ENCODE peak calls at places on chromosome 19, in seven cellular contexts. One of them, this sample, is unnamed.

GRCh38 chr19:46713781-46714522 is 3.0 kb downstream of the PRKD2 start:
- DNase-seq in sciatic nerve: peak; percentile 93
- DNase-seq in activated T-cell treated with anti-CD3 and anti-CD28 coated beads for 24 hours: peak; percentile 55
- DNase-seq in ovary: peak; percentile 94
- DNase-seq in ACHN: peak; percentile 87
- DNase-seq in mucosa of descending colon: peak; percentile 98
- DNase-seq in stimulated activated naive CD4-positive, alpha-beta T cell: peak; percentile 76
- DNase-seq in this sample: peak; percentile 95

GRCh38 chr19:41226053-41226873 is 7.2 kb downstream of the AXL start:
- DNase-seq in sciatic nerve: peak; percentile 79
- DNase-seq in activated T-cell treated with anti-CD3 and anti-CD28 coated beads for 24 hours: peak; percentile 16
- DNase-seq in ovary: peak; percentile 93
- DNase-seq in ACHN: peak; percentile 86
- DNase-seq in mucosa of descending colon: peak; percentile 71
- DNase-seq in stimulated activated naive CD4-positive, alpha-beta T cell: peak; percentile 39
- DNase-seq in this sample: peak; percentile 84

GRCh38 chr19:11061951-11062350 is 27.3 kb upstream of the LDLR start:
- DNase-seq in sciatic nerve: no peak
- DNase-seq in activated T-cell treated with anti-CD3 and anti-CD28 coated beads for 24 hours: no peak
- DNase-seq in ovary: no peak
- DNase-seq in ACHN: no peak
- DNase-seq in mucosa of descending colon: no peak
- DNase-seq in stimulated activated naive CD4-positive, alpha-beta T cell: no peak
- DNase-seq in this sample: no peak

GRCh38 chr19:41586064-41586463 is 10.1 kb downstream of the CEACAM21 start:
- DNase-seq in sciatic nerve: no peak
- DNase-seq in activated T-cell treated with anti-CD3 and anti-CD28 coated beads for 24 hours: no peak
- DNase-seq in ovary: no peak
- DNase-seq in ACHN: no peak
- DNase-seq in mucosa of descending colon: no peak
- DNase-seq in stimulated activated naive CD4-positive, alpha-beta T cell: no peak
- DNase-seq in this sample: no peak

GRCh38 chr19:31074751-31075150 is 274.5 kb downstream of the TSHZ3 start:
- DNase-seq in sciatic nerve: no peak
- DNase-seq in activated T-cell treated with anti-CD3 and anti-CD28 coated beads for 24 hours: no peak
- DNase-seq in ovary: no peak
- DNase-seq in ACHN: no peak
- DNase-seq in mucosa of descending colon: no peak
- DNase-seq in stimulated activated naive CD4-positive, alpha-beta T cell: no peak
- DNase-seq in this sample: no peak

GRCh38 chr19:54158812-54159351 is 639 bp downstream of the LENG1 start:
- DNase-seq in sciatic nerve: no peak
- DNase-seq in activated T-cell treated with anti-CD3 and anti-CD28 coated beads for 24 hours: peak; percentile 11
- DNase-seq in ovary: no peak
- DNase-seq in ACHN: no peak
- DNase-seq in mucosa of descending colon: no peak
- DNase-seq in stimulated activated naive CD4-positive, alpha-beta T cell: peak; percentile 24
- DNase-seq in this sample: no peak

GRCh38 chr19:18924684-18925213 is 5.2 kb downstream of the DDX49 start:
- DNase-seq in sciatic nerve: no peak
- DNase-seq in activated T-cell treated with anti-CD3 and anti-CD28 coated beads for 24 hours: no peak
- DNase-seq in ovary: no peak
- DNase-seq in ACHN: no peak
- DNase-seq in mucosa of descending colon: no peak
- DNase-seq in stimulated activated naive CD4-positive, alpha-beta T cell: no peak
- DNase-seq in this sample: no peak

GRCh38 chr19:45999653-46000121 is 4.4 kb downstream of the CCDC61 start:
- DNase-seq in sciatic nerve: no peak
- DNase-seq in activated T-cell treated with anti-CD3 and anti-CD28 coated beads for 24 hours: no peak
- DNase-seq in ovary: no peak
- DNase-seq in ACHN: no peak
- DNase-seq in mucosa of descending colon: no peak
- DNase-seq in stimulated activated naive CD4-positive, alpha-beta T cell: no peak
- DNase-seq in this sample: no peak

GRCh38 chr19:40139533-40140287 is 49.0 kb upstream of the ZNF780A start:
- DNase-seq in sciatic nerve: no peak
- DNase-seq in activated T-cell treated with anti-CD3 and anti-CD28 coated beads for 24 hours: no peak
- DNase-seq in ovary: no peak
- DNase-seq in ACHN: peak; percentile 45
- DNase-seq in mucosa of descending colon: peak; percentile 13
- DNase-seq in stimulated activated naive CD4-positive, alpha-beta T cell: peak; percentile 63
- DNase-seq in this sample: no peak

GRCh38 chr19:15280915-15281683 is 48.9 kb upstream of the EPHX3 start:
- DNase-seq in sciatic nerve: peak; percentile 86
- DNase-seq in activated T-cell treated with anti-CD3 and anti-CD28 coated beads for 24 hours: no peak
- DNase-seq in ovary: peak; percentile 79
- DNase-seq in ACHN: peak; percentile 73
- DNase-seq in mucosa of descending colon: peak; percentile 62
- DNase-seq in stimulated activated naive CD4-positive, alpha-beta T cell: no peak
- DNase-seq in this sample: peak; percentile 85

GRCh38 chr19:50861025-50861424 is 6.3 kb downstream of the KLK3 start:
- DNase-seq in sciatic nerve: no peak
- DNase-seq in activated T-cell treated with anti-CD3 and anti-CD28 coated beads for 24 hours: no peak
- DNase-seq in ovary: no peak
- DNase-seq in ACHN: no peak
- DNase-seq in mucosa of descending colon: no peak
- DNase-seq in stimulated activated naive CD4-positive, alpha-beta T cell: no peak
- DNase-seq in this sample: no peak

GRCh38 chr19:15452111-15453047 is 2.6 kb upstream of the WIZ start:
- DNase-seq in sciatic nerve: peak; percentile 94
- DNase-seq in activated T-cell treated with anti-CD3 and anti-CD28 coated beads for 24 hours: no peak
- DNase-seq in ovary: peak; percentile 92
- DNase-seq in ACHN: peak; percentile 77
- DNase-seq in mucosa of descending colon: peak; percentile 86
- DNase-seq in stimulated activated naive CD4-positive, alpha-beta T cell: no peak
- DNase-seq in this sample: peak; percentile 93

GRCh38 chr19:10044390-10044789 is 31.1 kb downstream of the RDH8 start:
- DNase-seq in sciatic nerve: no peak
- DNase-seq in activated T-cell treated with anti-CD3 and anti-CD28 coated beads for 24 hours: no peak
- DNase-seq in ovary: no peak
- DNase-seq in ACHN: peak; percentile 6
- DNase-seq in mucosa of descending colon: no peak
- DNase-seq in stimulated activated naive CD4-positive, alpha-beta T cell: no peak
- DNase-seq in this sample: no peak

GRCh38 chr19:7953060-7953459 is 9.6 kb upstream of the TIMM44 start:
- DNase-seq in sciatic nerve: no peak
- DNase-seq in activated T-cell treated with anti-CD3 and anti-CD28 coated beads for 24 hours: no peak
- DNase-seq in ovary: no peak
- DNase-seq in ACHN: no peak
- DNase-seq in mucosa of descending colon: no peak
- DNase-seq in stimulated activated naive CD4-positive, alpha-beta T cell: no peak
- DNase-seq in this sample: no peak

GRCh38 chr19:50570997-50571396 is 2.8 kb upstream of the LRRC4B start:
- DNase-seq in sciatic nerve: no peak
- DNase-seq in activated T-cell treated with anti-CD3 and anti-CD28 coated beads for 24 hours: no peak
- DNase-seq in ovary: no peak
- DNase-seq in ACHN: no peak
- DNase-seq in mucosa of descending colon: no peak
- DNase-seq in stimulated activated naive CD4-positive, alpha-beta T cell: no peak
- DNase-seq in this sample: no peak

GRCh38 chr19:19385900-19386339 is 19.6 kb upstream of the GATAD2A start:
- DNase-seq in sciatic nerve: peak; percentile 72
- DNase-seq in activated T-cell treated with anti-CD3 and anti-CD28 coated beads for 24 hours: peak; percentile 48
- DNase-seq in ovary: no peak
- DNase-seq in ACHN: no peak
- DNase-seq in mucosa of descending colon: no peak
- DNase-seq in stimulated activated naive CD4-positive, alpha-beta T cell: no peak
- DNase-seq in this sample: peak; percentile 64

GRCh38 chr19:16161848-16162247 is 11.5 kb downstream of the CIB3 start:
- DNase-seq in sciatic nerve: no peak
- DNase-seq in activated T-cell treated with anti-CD3 and anti-CD28 coated beads for 24 hours: peak; percentile 11
- DNase-seq in ovary: no peak
- DNase-seq in ACHN: peak; percentile 9
- DNase-seq in mucosa of descending colon: no peak
- DNase-seq in stimulated activated naive CD4-positive, alpha-beta T cell: no peak
- DNase-seq in this sample: no peak

GRCh38 chr19:2250765-2251576 is 1.8 kb downstream of the AMH start:
- DNase-seq in sciatic nerve: no peak
- DNase-seq in activated T-cell treated with anti-CD3 and anti-CD28 coated beads for 24 hours: no peak
- DNase-seq in ovary: no peak
- DNase-seq in ACHN: no peak
- DNase-seq in mucosa of descending colon: no peak
- DNase-seq in stimulated activated naive CD4-positive, alpha-beta T cell: no peak
- DNase-seq in this sample: no peak

GRCh38 chr19:47229674-47230121 is 1.3 kb downstream of the BBC3 start:
- DNase-seq in sciatic nerve: no peak
- DNase-seq in activated T-cell treated with anti-CD3 and anti-CD28 coated beads for 24 hours: no peak
- DNase-seq in ovary: no peak
- DNase-seq in ACHN: no peak
- DNase-seq in mucosa of descending colon: peak; percentile 52
- DNase-seq in stimulated activated naive CD4-positive, alpha-beta T cell: peak; percentile 61
- DNase-seq in this sample: peak; percentile 40

GRCh38 chr19:10309423-10309822 is at the start of gene ZGLP1:
- DNase-seq in sciatic nerve: no peak
- DNase-seq in activated T-cell treated with anti-CD3 and anti-CD28 coated beads for 24 hours: no peak
- DNase-seq in ovary: no peak
- DNase-seq in ACHN: no peak
- DNase-seq in mucosa of descending colon: no peak
- DNase-seq in stimulated activated naive CD4-positive, alpha-beta T cell: no peak
- DNase-seq in this sample: no peak

GRCh38 chr19:14542721-14543328 is 13.4 kb downstream of the TECR start:
- DNase-seq in sciatic nerve: no peak
- DNase-seq in activated T-cell treated with anti-CD3 and anti-CD28 coated beads for 24 hours: no peak
- DNase-seq in ovary: no peak
- DNase-seq in ACHN: no peak
- DNase-seq in mucosa of descending colon: no peak
- DNase-seq in stimulated activated naive CD4-positive, alpha-beta T cell: no peak
- DNase-seq in this sample: no peak

GRCh38 chr19:42176990-42177685 is 40.3 kb downstream of the DEDD2 start:
- DNase-seq in sciatic nerve: peak; percentile 82
- DNase-seq in activated T-cell treated with anti-CD3 and anti-CD28 coated beads for 24 hours: peak; percentile 71
- DNase-seq in ovary: peak; percentile 75
- DNase-seq in ACHN: peak; percentile 73
- DNase-seq in mucosa of descending colon: peak; percentile 66
- DNase-seq in stimulated activated naive CD4-positive, alpha-beta T cell: peak; percentile 63
- DNase-seq in this sample: peak; percentile 71

GRCh38 chr19:13588953-13589833 is 82.9 kb upstream of the CACNA1A start:
- DNase-seq in sciatic nerve: peak; percentile 81
- DNase-seq in activated T-cell treated with anti-CD3 and anti-CD28 coated beads for 24 hours: peak; percentile 78
- DNase-seq in ovary: peak; percentile 73
- DNase-seq in ACHN: peak; percentile 56
- DNase-seq in mucosa of descending colon: peak; percentile 82
- DNase-seq in stimulated activated naive CD4-positive, alpha-beta T cell: peak; percentile 80
- DNase-seq in this sample: peak; percentile 51

GRCh38 chr19:17398902-17399527 is 5.0 kb upstream of the CCDC194 start:
- DNase-seq in sciatic nerve: no peak
- DNase-seq in activated T-cell treated with anti-CD3 and anti-CD28 coated beads for 24 hours: no peak
- DNase-seq in ovary: no peak
- DNase-seq in ACHN: no peak
- DNase-seq in mucosa of descending colon: no peak
- DNase-seq in stimulated activated naive CD4-positive, alpha-beta T cell: no peak
- DNase-seq in this sample: no peak

This sample was measured in adrenal gland.